ENCODE peak calls at places on chromosomes 1 and 21, in ten cellular contexts. Z is osteocyte; D is stimulated activated CD4-positive, alpha-beta T cell treated with anti-CD3 and anti-CD28 coated beads, Interleukin-15, amount 100 ng/mL, for 24 hours; O is G401; V is OCI-LY7; E is omental fat pad; H is psoas muscle; A is ELR; S is left colon; X is GM13976. B is an unnamed sample.

GRCh38 chr1:107952989-107953388 is 12.0 kb downstream of the VAV3 start:
- DNase-seq in H (no peak), X (no peak), A (no peak), V (peak; percentile 20), E (no peak), O (no peak), Z (no peak), D (no peak), S (no peak), B (no peak)

GRCh38 chr21:15755125-15755524 is 25.3 kb downstream of the USP25 start:
- DNase-seq in Z (no peak), S (no peak), O (no peak), E (no peak), A (peak; percentile 24), V (no peak), D (no peak), H (no peak), X (no peak), B (no peak)

GRCh38 chr1:236058141-236058626 is 6.7 kb downstream of the NID1 start:
- DNase-seq in X (peak; percentile 54), H (no peak), Z (no peak), V (no peak), O (no peak), A (peak; percentile 47), E (no peak), D (no peak), S (no peak), B (no peak)

GRCh38 chr1:118821801-118822200 is 166.3 kb downstream of the TBX15 start:
- DNase-seq in E (no peak), S (no peak), O (no peak), Z (no peak), X (no peak), H (no peak), V (no peak), A (no peak), D (no peak), B (no peak)

GRCh38 chr1:200029035-200029623 is 1.6 kb downstream of the NR5A2 start:
- DNase-seq in X (peak; percentile 35), V (peak; percentile 88), S (peak; percentile 33), E (no peak), D (peak; percentile 36), O (no peak), H (no peak), A (peak; percentile 70), Z (no peak), B (no peak)

GRCh38 chr1:47232187-47232874 is at the start of gene TAL1:
- DNase-seq in A (no peak), H (peak; percentile 54), S (no peak), E (no peak), Z (no peak), D (no peak), O (no peak), V (no peak), X (no peak), B (no peak)

GRCh38 chr1:205523261-205523890 is 18.9 kb downstream of the CDK18 start:
- DNase-seq in D (no peak), E (no peak), H (no peak), A (no peak), Z (no peak), S (no peak), O (no peak), V (no peak), X (no peak), B (no peak)

GRCh38 chr1:17581389-17582123 is 42.1 kb downstream of the ARHGEF10L start:
- DNase-seq in V (peak; percentile 71), O (peak; percentile 56), S (no peak), Z (no peak), H (no peak), X (no peak), D (no peak), A (no peak), E (no peak), B (no peak)

GRCh38 chr1:65538013-65538578 is 117.6 kb downstream of the LEPR start:
- DNase-seq in A (no peak), S (no peak), H (no peak), V (no peak), O (no peak), Z (no peak), D (no peak), E (no peak), X (no peak), B (no peak)

GRCh38 chr1:98288494-98288893 is 367.7 kb upstream of the DPYD start:
- DNase-seq in O (no peak), H (no peak), V (no peak), E (no peak), S (no peak), Z (no peak), D (no peak), A (no peak), X (no peak), B (no peak)

GRCh38 chr1:234976880-234977680 is 151.6 kb downstream of the TOMM20 start:
- DNase-seq in Z (no peak), S (peak; percentile 25), O (no peak), A (no peak), V (no peak), X (no peak), E (no peak), H (no peak), D (no peak), B (no peak)

GRCh38 chr1:76268341-76268740 is 193.8 kb downstream of the ST6GALNAC3 start:
- DNase-seq in O (no peak), A (no peak), H (no peak), V (peak; percentile 15), X (no peak), E (no peak), S (no peak), Z (no peak), D (no peak), B (no peak)

GRCh38 chr1:185446131-185446530 is 129.1 kb upstream of the IVNS1ABP start:
- DNase-seq in X (no peak), Z (no peak), S (no peak), V (no peak), O (no peak), D (no peak), A (no peak), H (no peak), E (no peak), B (no peak)

GRCh38 chr1:166116026-166116425 is 50.8 kb downstream of the FAM78B start:
- DNase-seq in Z (no peak), O (no peak), S (no peak), V (no peak), H (no peak), D (no peak), A (no peak), X (no peak), E (no peak), B (no peak)

GRCh38 chr1:163141556-163141955 is 61.2 kb downstream of the RGS5 start:
- DNase-seq in O (no peak), H (no peak), E (no peak), X (no peak), D (no peak), V (no peak), S (no peak), Z (no peak), A (no peak), B (no peak)

GRCh38 chr1:115829947-115830346 is 11.0 kb downstream of the NHLH2 start:
- DNase-seq in S (no peak), E (no peak), Z (no peak), D (no peak), V (no peak), A (peak; percentile 38), X (no peak), H (no peak), O (no peak), B (no peak)

GRCh38 chr1:232594768-232595698 is 34.9 kb downstream of the SIPA1L2 start:
- DNase-seq in D (no peak), V (no peak), A (no peak), O (no peak), S (no peak), X (no peak), E (no peak), Z (no peak), H (no peak), B (no peak)

GRCh38 chr1:64162151-64162550 is 41.3 kb upstream of the UBE2U start:
- DNase-seq in O (no peak), H (no peak), X (no peak), E (no peak), A (no peak), D (no peak), Z (no peak), S (no peak), V (no peak), B (no peak)

GRCh38 chr1:234938924-234939323 is 189.7 kb downstream of the TOMM20 start:
- DNase-seq in E (no peak), Z (no peak), S (no peak), X (no peak), O (no peak), V (no peak), H (no peak), D (no peak), A (no peak), B (no peak)

GRCh38 chr1:10691740-10692125 is 104.7 kb downstream of the CASZ1 start:
- DNase-seq in S (no peak), Z (no peak), A (peak; percentile 13), D (peak; percentile 45), X (no peak), V (no peak), O (no peak), E (no peak), H (no peak), B (no peak)

GRCh38 chr1:10540277-10541005 is 65.7 kb downstream of the PEX14 start:
- DNase-seq in D (no peak), S (no peak), E (no peak), X (no peak), A (no peak), O (peak; percentile 63), Z (no peak), H (no peak), V (no peak), B (no peak)

B was measured in stimulated activated naive CD8-positive, alpha-beta T cell treated with anti-CD3 and anti-CD28 coated beads, Interleukin-15, amount 100 ng/mL, for 72 hours.